ENCODE peak calls at places on chromosomes 13 and 19, in ten cellular contexts. H, K, U, F, R, V, I, E, S and W are unnamed samples.

GRCh38 chr13:46154136-46154854 is 27.7 kb downstream of the LCP1 start:
- DNase-seq in H (no peak), K (no peak), U (no peak), F (no peak), R (no peak), V (no peak), I (no peak), E (no peak), S (no peak), W (no peak)

GRCh38 chr19:927044-927706 is 1.3 kb downstream of the ARID3A start:
- DNase-seq in H (peak), K (no peak), U (peak), F (no peak), R (no peak), V (no peak), I (peak), E (peak), S (peak), W (no peak)

GRCh38 chr19:27776524-27776923 is 1436.4 kb downstream of the UQCRFS1 start:
- DNase-seq in H (no peak), K (no peak), U (no peak), F (no peak), R (no peak), V (no peak), I (no peak), E (no peak), S (no peak), W (no peak)

GRCh38 chr13:33228645-33229445 is 56.7 kb downstream of the STARD13 start:
- DNase-seq in H (no peak), K (peak), U (no peak), F (no peak), R (peak), V (peak), I (no peak), E (no peak), S (no peak), W (no peak)

GRCh38 chr13:73740681-73741080 is 393.5 kb downstream of the KLF12 start:
- DNase-seq in H (no peak), K (no peak), U (no peak), F (no peak), R (peak), V (no peak), I (no peak), E (no peak), S (no peak), W (peak)

GRCh38 chr13:31012285-31013024 is 80.0 kb downstream of the TEX26 start:
- DNase-seq in H (no peak), K (no peak), U (no peak), F (no peak), R (no peak), V (peak), I (no peak), E (no peak), S (no peak), W (no peak)

GRCh38 chr13:45278096-45278645 is 62.8 kb downstream of the TPT1 start:
- DNase-seq in H (no peak), K (no peak), U (no peak), F (no peak), R (peak), V (no peak), I (no peak), E (no peak), S (no peak), W (no peak)

GRCh38 chr13:49838989-49839388 is 46.5 kb upstream of the KPNA3 start:
- DNase-seq in H (no peak), K (no peak), U (no peak), F (no peak), R (no peak), V (no peak), I (no peak), E (no peak), S (no peak), W (no peak)

GRCh38 chr19:5889288-5889971 is 14.2 kb downstream of the NDUFA11 start:
- DNase-seq in H (no peak), K (no peak), U (no peak), F (no peak), R (no peak), V (no peak), I (no peak), E (no peak), S (no peak), W (no peak)

GRCh38 chr19:3471954-3472655 is 8.2 kb downstream of the SMIM24 start:
- DNase-seq in H (peak), K (no peak), U (no peak), F (peak), R (no peak), V (peak), I (no peak), E (peak), S (no peak), W (peak)

GRCh38 chr19:3024870-3025515 is 4.1 kb downstream of the TLE2 start:
- DNase-seq in H (no peak), K (peak), U (no peak), F (peak), R (no peak), V (no peak), I (no peak), E (no peak), S (no peak), W (no peak)

GRCh38 chr13:98199480-98199879 is 22.4 kb upstream of the RNF113B start:
- DNase-seq in H (no peak), K (no peak), U (no peak), F (no peak), R (no peak), V (no peak), I (no peak), E (no peak), S (no peak), W (no peak)

GRCh38 chr19:35043906-35044305 is 2.4 kb downstream of the HPN start:
- DNase-seq in H (no peak), K (no peak), U (no peak), F (no peak), R (no peak), V (no peak), I (no peak), E (no peak), S (no peak), W (no peak)

GRCh38 chr13:95185851-95186250 is 115.4 kb downstream of the ABCC4 start:
- DNase-seq in H (no peak), K (no peak), U (no peak), F (peak), R (no peak), V (no peak), I (peak), E (no peak), S (no peak), W (no peak)

GRCh38 chr13:48838193-48839000 is 137.3 kb upstream of the FNDC3A start:
- DNase-seq in H (no peak), K (no peak), U (no peak), F (no peak), R (no peak), V (peak), I (no peak), E (no peak), S (no peak), W (no peak)

GRCh38 chr19:869245-870177 is 10.0 kb downstream of the CFD start:
- DNase-seq in H (peak), K (peak), U (peak), F (no peak), R (peak), V (peak), I (peak), E (peak), S (no peak), W (no peak)

GRCh38 chr13:30607908-30608307 is 9.8 kb upstream of the USPL1 start:
- DNase-seq in H (no peak), K (no peak), U (no peak), F (peak), R (peak), V (no peak), I (peak), E (no peak), S (no peak), W (no peak)

GRCh38 chr13:44969858-44970484 is 19.3 kb downstream of the NUFIP1 start:
- DNase-seq in H (no peak), K (no peak), U (no peak), F (no peak), R (peak), V (peak), I (no peak), E (no peak), S (no peak), W (no peak)

GRCh38 chr13:45601680-45602079 is 13.9 kb downstream of the ERICH6B start:
- DNase-seq in H (no peak), K (no peak), U (no peak), F (no peak), R (no peak), V (no peak), I (no peak), E (no peak), S (no peak), W (no peak)

DNA sequence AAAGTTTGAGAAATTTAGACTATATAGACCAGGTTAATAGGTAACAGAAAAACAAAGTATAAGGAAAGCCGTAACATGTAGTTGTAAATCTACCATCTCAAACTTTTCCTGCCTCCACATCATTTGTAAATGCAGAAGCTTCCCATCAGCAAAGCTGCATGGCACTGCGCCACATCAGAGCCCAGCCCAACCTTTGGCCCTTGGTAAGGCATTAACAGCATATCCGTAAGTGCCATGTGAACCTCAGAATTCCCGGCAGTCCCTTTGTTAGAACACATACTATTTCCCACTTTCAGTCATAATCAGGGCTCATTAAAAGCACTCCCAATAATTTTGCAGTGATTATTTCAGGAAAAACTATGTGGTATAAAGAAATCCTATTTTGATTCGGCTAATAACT is 51.6 kb downstream of the MPHOSPH8 start:
- DNase-seq in H (no peak), K (peak), U (no peak), F (no peak), R (no peak), V (no peak), I (peak), E (no peak), S (no peak), W (no peak)
- H3K27ac ChIP-seq in H (no peak), K (peak), U (no peak), F (no peak), R (no peak), V (no peak), I (no peak), E (no peak), S (no peak), W (no peak)

DNA sequence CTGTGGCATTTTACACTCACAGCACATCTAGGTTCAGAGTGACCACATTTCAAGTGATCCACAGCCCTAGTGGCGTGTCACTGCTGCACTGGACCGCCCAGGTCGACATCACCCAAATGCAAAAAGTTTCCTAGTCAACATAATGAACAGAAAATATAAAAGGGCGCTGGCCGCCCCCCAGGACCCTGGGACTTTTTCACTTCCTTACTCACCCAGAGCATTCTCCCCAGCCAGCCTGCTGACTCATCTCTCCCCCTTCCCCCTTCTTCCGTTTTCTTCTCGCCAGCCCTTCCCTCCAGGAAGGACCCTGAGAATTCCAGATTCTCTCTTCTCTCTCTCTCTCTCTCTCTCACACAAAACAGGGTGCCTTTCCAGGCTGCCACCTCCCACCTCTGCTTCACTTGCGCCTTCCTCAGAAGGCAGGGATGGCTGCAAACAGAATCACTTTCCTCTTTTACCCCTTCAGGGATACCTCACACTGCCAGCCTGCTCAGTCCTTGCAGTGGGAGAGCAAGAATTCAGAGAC is 21.0 kb upstream of the GRWD1 start:
- DNase-seq in H (no peak), K (no peak), U (no peak), F (no peak), R (peak), V (peak), I (no peak), E (no peak), S (no peak), W (no peak)
- H3K27ac ChIP-seq in H (no peak), K (no peak), U (no peak), F (no peak), R (peak), V (peak), I (no peak), E (no peak), S (no peak), W (no peak)

GRCh38 chr13:34816118-34816517 is 126.0 kb upstream of the NBEA start:
- DNase-seq in H (no peak), K (no peak), U (no peak), F (no peak), R (no peak), V (no peak), I (no peak), E (no peak), S (no peak), W (no peak)

GRCh38 chr13:34822681-34823080 is 119.4 kb upstream of the NBEA start:
- DNase-seq in H (no peak), K (no peak), U (no peak), F (no peak), R (peak), V (no peak), I (no peak), E (no peak), S (no peak), W (no peak)

GRCh38 chr13:34816543-34816942 is 125.5 kb upstream of the NBEA start:
- DNase-seq in H (no peak), K (no peak), U (peak), F (no peak), R (peak), V (no peak), I (no peak), E (no peak), S (no peak), W (no peak)

DNA sequence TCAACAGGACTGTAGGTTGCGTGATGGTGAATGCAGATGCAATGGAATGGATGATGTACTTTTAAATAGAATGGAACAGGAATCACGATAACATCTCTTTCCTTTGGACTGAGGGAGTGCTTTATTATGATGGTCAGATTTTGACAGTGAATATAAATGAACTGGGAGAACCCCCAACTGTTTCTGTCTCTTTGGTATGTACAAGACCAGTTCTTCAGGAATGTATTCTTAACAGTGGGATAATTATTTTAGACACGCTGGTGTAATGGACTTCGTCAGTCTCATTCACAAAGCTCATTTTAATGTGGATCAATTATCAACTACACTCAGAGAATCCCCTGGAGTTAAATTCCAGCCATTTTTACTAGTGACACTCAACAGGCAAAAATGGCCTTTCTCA is 124.8 kb upstream of the NBEA start:
- DNase-seq in H (no peak), K (no peak), U (no peak), F (no peak), R (peak), V (no peak), I (no peak), E (no peak), S (no peak), W (no peak)
- H3K27ac ChIP-seq in H (no peak), K (no peak), U (peak), F (no peak), R (no peak), V (no peak), I (no peak), E (no peak), S (peak), W (no peak)

DNA sequence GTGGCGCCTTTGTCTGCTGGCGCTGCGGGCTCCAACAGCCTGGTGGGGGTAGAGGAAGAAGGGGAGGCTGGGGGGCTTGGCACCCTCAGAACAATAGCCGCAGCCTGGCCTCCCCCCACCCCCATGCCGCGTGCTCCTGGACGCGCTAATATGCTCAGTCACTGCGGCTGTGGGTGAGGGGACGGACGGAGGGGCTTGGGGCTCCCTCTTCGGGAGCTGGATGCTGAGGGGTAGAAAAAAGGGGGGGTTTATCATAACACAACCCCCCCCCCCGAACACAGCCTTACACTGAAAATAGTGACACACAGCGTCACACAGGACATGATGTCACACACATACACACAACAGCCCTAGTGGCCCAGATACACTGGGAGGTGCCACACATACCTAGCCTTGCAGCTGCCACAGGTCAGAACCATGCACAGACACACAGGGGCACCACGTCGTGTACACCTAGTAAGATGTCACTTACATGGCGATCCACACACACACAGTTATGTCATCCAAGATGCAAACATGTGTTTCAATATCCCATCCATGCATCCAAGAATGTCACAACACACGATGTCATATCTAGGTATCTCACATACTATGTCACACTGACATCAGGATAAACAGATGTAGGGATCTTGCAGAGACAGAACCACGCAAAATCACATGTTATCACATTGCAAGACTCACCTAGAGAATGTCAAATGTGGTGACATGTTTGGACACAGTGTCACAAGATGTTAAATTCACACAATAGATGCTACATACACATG is 760 bp downstream of the MAST1 start:
- DNase-seq in H (no peak), K (no peak), U (no peak), F (no peak), R (no peak), V (peak), I (no peak), E (no peak), S (no peak), W (no peak)
- H3K27ac ChIP-seq in H (no peak), K (no peak), U (no peak), F (no peak), R (no peak), V (no peak), I (no peak), E (no peak), S (no peak), W (no peak)

GRCh38 chr19:18651738-18652137 is 14.9 kb downstream of the KLHL26 start:
- DNase-seq in H (no peak), K (no peak), U (no peak), F (no peak), R (no peak), V (no peak), I (no peak), E (no peak), S (no peak), W (no peak)

GRCh38 chr19:18653853-18654252 is 17.0 kb downstream of the KLHL26 start:
- DNase-seq in H (no peak), K (no peak), U (no peak), F (no peak), R (no peak), V (no peak), I (no peak), E (no peak), S (no peak), W (no peak)

GRCh38 chr19:18656337-18657086 is 19.7 kb downstream of the KLHL26 start:
- DNase-seq in H (no peak), K (no peak), U (no peak), F (no peak), R (no peak), V (no peak), I (no peak), E (no peak), S (no peak), W (no peak)

GRCh38 chr19:18655173-18655844 is 18.5 kb downstream of the KLHL26 start:
- DNase-seq in H (no peak), K (no peak), U (no peak), F (no peak), R (no peak), V (no peak), I (no peak), E (no peak), S (no peak), W (no peak)

DNA sequence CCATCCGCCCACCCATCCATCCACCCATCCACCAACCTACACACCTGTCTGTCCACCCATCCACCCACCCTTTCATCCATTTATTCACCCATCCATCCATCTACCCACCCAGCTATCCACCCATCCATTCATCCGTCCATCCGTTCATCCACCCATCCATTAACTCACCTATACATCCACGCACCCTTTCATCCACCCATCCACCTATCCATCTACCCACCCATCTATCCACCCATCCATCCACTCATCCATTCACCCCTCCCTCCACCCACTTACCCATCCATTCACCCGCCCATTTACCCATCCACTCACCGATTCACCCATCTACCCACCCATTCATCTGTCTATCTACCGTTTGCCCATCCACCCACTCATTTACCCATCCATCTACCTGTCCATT is 17.6 kb downstream of the KLHL26 start:
- DNase-seq in H (no peak), K (no peak), U (no peak), F (no peak), R (no peak), V (no peak), I (no peak), E (no peak), S (no peak), W (no peak)
- H3K27ac ChIP-seq in H (no peak), K (no peak), U (no peak), F (no peak), R (no peak), V (no peak), I (no peak), E (no peak), S (no peak), W (no peak)

GRCh38 chr19:15445807-15446376 is 3.9 kb downstream of the WIZ start:
- DNase-seq in H (peak), K (no peak), U (no peak), F (no peak), R (no peak), V (no peak), I (no peak), E (peak), S (no peak), W (no peak)
- H3K27ac ChIP-seq in H (peak), K (no peak), U (no peak), F (no peak), R (no peak), V (no peak), I (no peak), E (peak), S (no peak), W (no peak)

GRCh38 chr13:75479102-75479501 is 2.9 kb downstream of the TBC1D4 start:
- DNase-seq in H (no peak), K (no peak), U (no peak), F (no peak), R (no peak), V (peak), I (no peak), E (no peak), S (no peak), W (no peak)
- H3K27ac ChIP-seq in H (peak), K (no peak), U (no peak), F (no peak), R (no peak), V (peak), I (no peak), E (peak), S (peak), W (no peak)

GRCh38 chr19:51547397-51548212 is 16.1 kb upstream of the SIGLEC6 start:
- DNase-seq in H (no peak), K (no peak), U (no peak), F (no peak), R (no peak), V (no peak), I (no peak), E (no peak), S (no peak), W (no peak)

GRCh38 chr19:51548213-51548651 is 16.8 kb upstream of the SIGLEC6 start:
- DNase-seq in H (no peak), K (no peak), U (no peak), F (no peak), R (no peak), V (no peak), I (no peak), E (no peak), S (peak), W (no peak)

GRCh38 chr19:51544038-51544437 is 12.6 kb upstream of the SIGLEC6 start:
- DNase-seq in H (no peak), K (no peak), U (no peak), F (no peak), R (no peak), V (no peak), I (no peak), E (no peak), S (no peak), W (no peak)

GRCh38 chr19:51546650-51547396 is 15.4 kb upstream of the SIGLEC6 start:
- DNase-seq in H (no peak), K (no peak), U (no peak), F (no peak), R (peak), V (peak), I (no peak), E (no peak), S (no peak), W (no peak)

GRCh38 chr19:51546107-51546649 is 14.7 kb upstream of the SIGLEC6 start:
- DNase-seq in H (no peak), K (no peak), U (no peak), F (no peak), R (no peak), V (no peak), I (no peak), E (no peak), S (peak), W (no peak)
- H3K27ac ChIP-seq in H (no peak), K (no peak), U (no peak), F (no peak), R (no peak), V (no peak), I (no peak), E (no peak), S (no peak), W (no peak)

GRCh38 chr19:49631279-49631588 is 8.7 kb downstream of the RRAS start:
- DNase-seq in H (no peak), K (no peak), U (no peak), F (no peak), R (no peak), V (no peak), I (no peak), E (no peak), S (no peak), W (no peak)
- H3K27ac ChIP-seq in H (no peak), K (no peak), U (peak), F (no peak), R (no peak), V (no peak), I (no peak), E (peak), S (peak), W (peak)